ENCODE peak calls at places on chromosomes 7 and 10, in ten cellular contexts. E is body of pancreas, S is globus pallidus, O is IMR-90, R is activated B cell treated with CpG ODN at 0.5 μM for 24 hours, H is pancreas, D is right cardiac atrium, J is ELR, W is kidney glomerular epithelial cell, P is foreskin fibroblast. L is an unnamed sample.

GRCh38 chr10:102120987-102121738 is 995 bp upstream of the LDB1 start:
- DNase-seq in E (no peak), S (peak), O (peak), R (no peak), H (no peak), D (peak), J (peak), W (no peak), P (peak), L (peak)

GRCh38 chr7:44767912-44768662 is 19.4 kb downstream of the ZMIZ2 start:
- DNase-seq in E (peak), S (peak), O (peak), R (peak), H (peak), D (peak), J (no peak), W (no peak), P (peak), L (peak)

GRCh38 chr7:102943425-102944169 is 30.8 kb downstream of the LRRC17 start:
- DNase-seq in E (no peak), S (no peak), O (no peak), R (no peak), H (no peak), D (no peak), J (no peak), W (no peak), P (no peak), L (no peak)

GRCh38 chr10:116001976-116002375 is 271.0 kb downstream of the GFRA1 start:
- DNase-seq in E (no peak), S (no peak), O (no peak), R (no peak), H (no peak), D (no peak), J (no peak), W (no peak), P (no peak), L (no peak)

GRCh38 chr10:59434463-59435326 is 72.3 kb upstream of the FAM13C start:
- DNase-seq in E (no peak), S (no peak), O (peak), R (no peak), H (no peak), D (no peak), J (peak), W (peak), P (no peak), L (no peak)

GRCh38 chr10:48594799-48595198 is 10.1 kb downstream of the ARHGAP22 start:
- DNase-seq in E (no peak), S (peak), O (no peak), R (no peak), H (no peak), D (no peak), J (no peak), W (no peak), P (no peak), L (no peak)

GRCh38 chr10:102620615-102621417 is 23.5 kb upstream of the TRIM8 start:
- DNase-seq in E (no peak), S (no peak), O (peak), R (no peak), H (peak), D (peak), J (no peak), W (no peak), P (no peak), L (no peak)

GRCh38 chr7:101727184-101727583 is 90.2 kb upstream of the CUX1 start:
- DNase-seq in E (no peak), S (no peak), O (no peak), R (no peak), H (no peak), D (no peak), J (no peak), W (no peak), P (no peak), L (no peak)

GRCh38 chr7:75617634-75618234 is 121.0 kb downstream of the HIP1 start:
- DNase-seq in E (peak), S (peak), O (no peak), R (peak), H (no peak), D (peak), J (no peak), W (no peak), P (no peak), L (peak)

GRCh38 chr7:105177026-105177425 is 163.0 kb downstream of the KMT2E start:
- DNase-seq in E (no peak), S (no peak), O (no peak), R (no peak), H (no peak), D (no peak), J (no peak), W (no peak), P (no peak), L (no peak)

GRCh38 chr10:114405011-114405350 is 679 bp upstream of the AFAP1L2 start:
- DNase-seq in E (peak), S (no peak), O (no peak), R (no peak), H (no peak), D (peak), J (no peak), W (no peak), P (no peak), L (no peak)

GRCh38 chr7:23353172-23353571 is 54.0 kb downstream of the MALSU1 start:
- DNase-seq in E (no peak), S (no peak), O (no peak), R (no peak), H (no peak), D (no peak), J (no peak), W (peak), P (no peak), L (no peak)

GRCh38 chr7:130380121-130380860 is at the start of gene CPA1:
- DNase-seq in E (peak), S (no peak), O (no peak), R (no peak), H (peak), D (no peak), J (no peak), W (no peak), P (no peak), L (no peak)

GRCh38 chr10:34235164-34235832 is 579.8 kb downstream of the PARD3 start:
- DNase-seq in E (no peak), S (no peak), O (peak), R (no peak), H (no peak), D (no peak), J (peak), W (no peak), P (peak), L (no peak)

GRCh38 chr7:108503112-108504026 is 22.6 kb downstream of the PNPLA8 start:
- DNase-seq in E (no peak), S (no peak), O (peak), R (no peak), H (no peak), D (no peak), J (no peak), W (no peak), P (peak), L (no peak)

GRCh38 chr10:43921478-43921877 is 272.8 kb upstream of the ZNF32 start:
- DNase-seq in E (no peak), S (no peak), O (no peak), R (no peak), H (no peak), D (no peak), J (no peak), W (no peak), P (no peak), L (no peak)

L was measured in Right ventricle myocardium inferior.